ENCODE peak calls at places on chromosomes 5 and 9, in nine cellular contexts. Z is transverse colon, Q is mucosa of descending colon, F is progenitor cell of endocrine pancreas, G is lower leg skin, T is Calu3, M is mammary epithelial cell, X is fibroblast of lung, C is omental fat pad. S is an unnamed sample.
A peak's percentile ranks its signal among the peaks of the same experiment; 100 is the strongest.

GRCh38 chr5:110790673-110791072 is 51.9 kb downstream of the SLC25A46 start:
- DNase-seq in Z (no peak), Q (no peak), F (no peak), G (no peak), T (no peak), M (peak; percentile 20), X (peak; percentile 89), C (no peak), S (peak; percentile 73)

GRCh38 chr5:55993628-55994501 is 898 bp downstream of the IL6ST start:
- DNase-seq in Z (no peak), Q (no peak), F (no peak), G (no peak), T (no peak), M (no peak), X (peak; percentile 40), C (no peak), S (no peak)

GRCh38 chr5:124574521-124575436 is 171.7 kb downstream of the ZNF608 start:
- DNase-seq in Z (no peak), Q (no peak), F (no peak), G (no peak), T (no peak), M (no peak), X (no peak), C (no peak), S (no peak)

GRCh38 chr9:2050236-2050635 is 35.1 kb downstream of the SMARCA2 start:
- DNase-seq in Z (no peak), Q (no peak), F (no peak), G (no peak), T (no peak), M (no peak), X (no peak), C (no peak), S (no peak)

GRCh38 chr5:14664270-14665109 is at the start of gene OTULIN:
- DNase-seq in Z (peak; percentile 92), Q (peak; percentile 89), F (peak; percentile 80), G (peak; percentile 79), T (peak; percentile 89), M (peak; percentile 91), X (peak; percentile 91), C (peak; percentile 51), S (no peak)

GRCh38 chr5:110106750-110107149 is 417.0 kb downstream of the MAN2A1 start:
- DNase-seq in Z (no peak), Q (no peak), F (no peak), G (no peak), T (no peak), M (no peak), X (no peak), C (no peak), S (no peak)

GRCh38 chr9:125748511-125749099 is 1.4 kb downstream of the PBX3 start:
- DNase-seq in Z (no peak), Q (peak; percentile 23), F (no peak), G (no peak), T (no peak), M (peak; percentile 39), X (no peak), C (no peak), S (no peak)

GRCh38 chr9:132319421-132320110 is 35.2 kb downstream of the SETX start:
- DNase-seq in Z (no peak), Q (no peak), F (no peak), G (no peak), T (no peak), M (no peak), X (no peak), C (no peak), S (no peak)

GRCh38 chr9:95459218-95459617 is 57.6 kb downstream of the PTCH1 start:
- DNase-seq in Z (no peak), Q (no peak), F (no peak), G (no peak), T (no peak), M (no peak), X (peak; percentile 37), C (no peak), S (no peak)

GRCh38 chr5:178624626-178625546 is 2.0 kb downstream of the CLK4 start:
- DNase-seq in Z (no peak), Q (no peak), F (no peak), G (no peak), T (no peak), M (peak; percentile 17), X (peak; percentile 17), C (no peak), S (no peak)

GRCh38 chr5:369151-369939 is 47.8 kb downstream of the AHRR start:
- DNase-seq in Z (peak; percentile 8), Q (peak; percentile 3), F (peak; percentile 4), G (peak; percentile 13), T (no peak), M (no peak), X (peak; percentile 28), C (no peak), S (no peak)

GRCh38 chr5:55993013-55993412 is 1.8 kb downstream of the IL6ST start:
- DNase-seq in Z (no peak), Q (peak; percentile 18), F (no peak), G (no peak), T (no peak), M (peak; percentile 19), X (peak; percentile 57), C (no peak), S (no peak)

GRCh38 chr5:134902071-134902801 is 2.7 kb upstream of the PCBD2 start:
- DNase-seq in Z (no peak), Q (no peak), F (no peak), G (no peak), T (no peak), M (no peak), X (no peak), C (no peak), S (no peak)

GRCh38 chr5:116699348-116699747 is 124.7 kb upstream of the SEMA6A start:
- DNase-seq in Z (no peak), Q (no peak), F (no peak), G (no peak), T (no peak), M (no peak), X (no peak), C (no peak), S (no peak)

GRCh38 chr9:86369810-86370209 is 15.6 kb upstream of the TUT7 start:
- DNase-seq in Z (no peak), Q (no peak), F (no peak), G (no peak), T (no peak), M (peak; percentile 44), X (peak; percentile 36), C (no peak), S (no peak)
- TF ChIP-seq CTCF in Z (no peak), Q (no peak), F (no peak), G (no peak), T (no peak), M (no peak), X (no peak), C (no peak), S (no peak)

GRCh38 chr5:75935572-75935971 is 147.6 kb upstream of the SV2C start:
- DNase-seq in Z (no peak), Q (no peak), F (no peak), G (no peak), T (no peak), M (no peak), X (no peak), C (no peak), S (no peak)

GRCh38 chr5:75931175-75931574 is 152.0 kb upstream of the SV2C start:
- DNase-seq in Z (no peak), Q (no peak), F (no peak), G (no peak), T (no peak), M (no peak), X (no peak), C (no peak), S (no peak)

GRCh38 chr5:75928992-75929391 is 154.2 kb upstream of the SV2C start:
- DNase-seq in Z (no peak), Q (no peak), F (no peak), G (no peak), T (no peak), M (no peak), X (no peak), C (no peak), S (no peak)

DNA sequence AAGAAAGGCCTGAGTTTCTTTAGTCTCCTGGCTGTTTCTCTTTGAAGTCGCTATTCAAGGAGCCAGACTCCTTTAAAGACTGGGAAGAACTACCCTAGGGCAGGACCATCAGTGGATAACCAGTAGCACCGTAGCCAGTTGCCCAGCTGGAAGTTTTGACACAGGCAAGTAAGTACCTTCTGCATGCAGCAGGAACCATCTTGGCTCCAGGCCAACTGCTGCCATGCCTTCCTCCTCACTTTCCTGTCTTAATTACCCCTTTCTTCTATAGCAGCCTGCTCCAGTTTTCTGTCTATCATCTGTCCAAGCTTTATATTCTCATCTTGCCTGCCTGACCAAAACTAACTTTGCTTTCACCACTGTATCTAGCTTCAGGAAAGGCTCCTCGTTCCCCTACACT is 149.7 kb upstream of the SV2C start:
- DNase-seq in Z (peak; percentile 14), Q (peak; percentile 29), F (no peak), G (no peak), T (no peak), M (no peak), X (no peak), C (no peak), S (no peak)
- TF ChIP-seq CTCF in Z (no peak), Q (no peak), F (no peak), G (no peak), T (no peak), M (no peak), X (no peak), C (no peak), S (no peak)

GRCh38 chr5:1686066-1686802 is 113.4 kb downstream of the MRPL36 start:
- DNase-seq in Z (no peak), Q (no peak), F (no peak), G (peak; percentile 6), T (no peak), M (no peak), X (no peak), C (no peak), S (no peak)

GRCh38 chr5:1685076-1685475 is 114.6 kb downstream of the MRPL36 start:
- DNase-seq in Z (no peak), Q (no peak), F (no peak), G (peak; percentile 5), T (no peak), M (no peak), X (no peak), C (no peak), S (no peak)

GRCh38 chr5:1687301-1687970 is 112.2 kb downstream of the MRPL36 start:
- DNase-seq in Z (no peak), Q (no peak), F (no peak), G (peak; percentile 3), T (no peak), M (no peak), X (no peak), C (no peak), S (no peak)

GRCh38 chr5:1681955-1682354 is 117.7 kb downstream of the MRPL36 start:
- DNase-seq in Z (no peak), Q (no peak), F (no peak), G (peak; percentile 4), T (no peak), M (no peak), X (no peak), C (no peak), S (no peak)
- TF ChIP-seq CTCF in Z (no peak), Q (no peak), F (no peak), G (no peak), T (no peak), M (no peak), X (no peak), C (no peak), S (no peak)

DNA sequence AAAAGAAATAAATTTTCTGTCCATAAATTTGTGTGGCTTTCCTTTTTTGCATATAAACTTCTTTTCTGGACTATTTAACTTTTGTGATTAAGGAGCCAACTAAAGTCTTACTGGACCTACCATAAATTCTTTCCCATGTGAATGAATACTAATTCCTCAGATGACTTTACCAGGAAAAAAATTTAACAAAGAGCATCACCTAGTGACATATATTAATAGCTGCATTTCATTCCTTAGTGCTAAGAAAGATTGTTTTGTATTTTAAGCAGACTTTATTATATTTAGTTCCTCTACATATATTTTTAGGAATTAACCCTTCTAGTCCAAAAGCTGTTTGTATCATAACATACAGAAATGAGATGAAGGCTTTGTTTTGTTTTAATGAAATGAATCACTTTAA is 64.4 kb downstream of the C9orf85 start:
- DNase-seq in Z (no peak), Q (no peak), F (no peak), G (no peak), T (no peak), M (no peak), X (no peak), C (no peak), S (no peak)
- TF ChIP-seq CTCF in Z (peak; percentile 15), Q (no peak), F (no peak), G (no peak), T (no peak), M (peak; percentile 22), X (no peak), C (no peak), S (no peak)